ENCODE peak calls at places on chromosomes 11 and 22, in six cellular contexts. B is psoas muscle; V is CD4-positive, alpha-beta T cell; L is stomach; Z is astrocyte; J is adrenal gland. K is an unnamed sample.

GRCh38 chr11:33557201-33557600 is 143.4 kb downstream of the C11orf91 start:
- DNase-seq in B (no peak), V (no peak), L (no peak), Z (peak; percentile 95), J (no peak), K (no peak)

GRCh38 chr11:779120-779954 is 2.0 kb upstream of the GATD1 start:
- DNase-seq in B (no peak), V (no peak), L (no peak), Z (no peak), J (no peak), K (no peak)

GRCh38 chr11:64867748-64868462 is 10.5 kb downstream of the EHD1 start:
- DNase-seq in B (no peak), V (no peak), L (no peak), Z (no peak), J (no peak), K (no peak)

GRCh38 chr11:88535266-88535665 is 197.7 kb upstream of the CTSC start:
- DNase-seq in B (no peak), V (no peak), L (no peak), Z (peak; percentile 65), J (no peak), K (no peak)

GRCh38 chr11:25319068-25319467 is 822.2 kb downstream of the LUZP2 start:
- DNase-seq in B (no peak), V (no peak), L (no peak), Z (no peak), J (no peak), K (no peak)

GRCh38 chr11:64778223-64778472 is 194 bp downstream of the SF1 start:
- DNase-seq in B (no peak), V (no peak), L (no peak), Z (no peak), J (no peak), K (no peak)

GRCh38 chr11:122434786-122435185 is 220.7 kb upstream of the UBASH3B start:
- DNase-seq in B (no peak), V (no peak), L (no peak), Z (no peak), J (no peak), K (no peak)

GRCh38 chr22:46815896-46816721 is 53.7 kb downstream of the TBC1D22A start:
- DNase-seq in B (no peak), V (no peak), L (no peak), Z (peak; percentile 57), J (no peak), K (no peak)

GRCh38 chr11:118820412-118821357 is 29.7 kb upstream of the DDX6 start:
- DNase-seq in B (peak; percentile 81), V (no peak), L (peak; percentile 81), Z (peak; percentile 58), J (peak; percentile 95), K (no peak)

GRCh38 chr22:28718044-28718443 is 23.6 kb downstream of the CHEK2 start:
- DNase-seq in B (no peak), V (no peak), L (no peak), Z (no peak), J (no peak), K (no peak)
- H3K27me3 ChIP-seq in B (no peaks in the 10 kb centered on the region), V (no peaks in the 10 kb centered on the region), L (no peaks in the 10 kb centered on the region), Z (no peaks in the 10 kb centered on the region), J (no peaks in the 10 kb centered on the region), K (no peaks in the 10 kb centered on the region)

GRCh38 chr11:11709447-11710239 is 87.8 kb upstream of the GALNT18 start:
- DNase-seq in B (no peak), V (no peak), L (no peak), Z (no peak), J (no peak), K (no peak)

GRCh38 chr11:11703885-11704284 is 82.1 kb upstream of the GALNT18 start:
- DNase-seq in B (no peak), V (no peak), L (no peak), Z (no peak), J (no peak), K (no peak)

GRCh38 chr11:11701070-11701469 is 79.3 kb upstream of the GALNT18 start:
- DNase-seq in B (no peak), V (no peak), L (no peak), Z (peak; percentile 5), J (no peak), K (peak; percentile 1)

GRCh38 chr11:11708256-11708655 is 86.5 kb upstream of the GALNT18 start:
- DNase-seq in B (no peak), V (no peak), L (no peak), Z (no peak), J (no peak), K (no peak)

GRCh38 chr11:11706022-11706421 is 84.2 kb upstream of the GALNT18 start:
- DNase-seq in B (no peak), V (no peak), L (no peak), Z (no peak), J (no peak), K (no peak)
- TF ChIP-seq CTCF in B (no peak), V (no peak), L (no peak), Z (no peak), J (no peak), K (no peak)

GRCh38 chr11:78377625-78378418 is 39.8 kb downstream of the GAB2 start:
- DNase-seq in B (no peak), V (no peak), L (no peak), Z (no peak), J (no peak), K (no peak)

GRCh38 chr11:78379039-78379670 is 38.5 kb downstream of the GAB2 start:
- DNase-seq in B (no peak), V (no peak), L (no peak), Z (no peak), J (no peak), K (no peak)

GRCh38 chr11:78373689-78374088 is 43.9 kb downstream of the GAB2 start:
- DNase-seq in B (no peak), V (no peak), L (no peak), Z (no peak), J (no peak), K (no peak)

GRCh38 chr11:78374917-78375316 is 42.7 kb downstream of the GAB2 start:
- DNase-seq in B (no peak), V (no peak), L (no peak), Z (no peak), J (no peak), K (no peak)

DNA sequence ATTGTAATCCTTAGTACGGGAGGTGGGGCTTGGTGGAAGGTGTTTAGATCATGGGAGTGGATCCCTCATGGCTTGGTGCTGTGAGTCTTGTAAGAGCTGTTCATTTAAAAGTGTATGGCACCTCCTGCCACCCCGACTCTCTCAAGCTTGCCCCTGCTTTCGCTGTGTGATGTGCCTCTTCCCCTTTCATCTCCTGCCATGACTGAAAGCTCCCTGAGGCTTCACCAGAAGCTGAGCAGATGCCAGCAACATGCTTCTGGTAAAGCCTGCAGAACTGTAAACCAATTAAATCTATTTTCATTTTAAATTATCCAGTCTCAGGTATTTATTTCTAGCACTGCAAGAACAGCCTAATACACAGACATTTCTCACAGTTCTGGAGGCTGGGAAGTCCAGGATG is 40.8 kb downstream of the GAB2 start:
- DNase-seq in B (no peak), V (no peak), L (no peak), Z (no peak), J (no peak), K (no peak)
- H3K27me3 ChIP-seq in B (no peaks in the 10 kb centered on the region), V (no peaks in the 10 kb centered on the region), L (no peaks in the 10 kb centered on the region), Z (no peaks in the 10 kb centered on the region), J (no peaks in the 10 kb centered on the region), K (no peaks in the 10 kb centered on the region)

GRCh38 chr22:40480996-40481395 is 110.6 kb downstream of the SGSM3 start:
- DNase-seq in B (no peak), V (no peak), L (no peak), Z (no peak), J (no peak), K (no peak)
- TF ChIP-seq CTCF in B (no peak), V (no peak), L (no peak), Z (no peak), J (no peak), K (no peak)

GRCh38 chr22:22840778-22841177 is 46.8 kb upstream of the IGLL5 start:
- DNase-seq in B (no peak), V (no peak), L (no peak), Z (no peak), J (no peak), K (no peak)
- H3K27me3 ChIP-seq in B (peaks cover 1% of the 10 kb centered on the region), V (no peaks in the 10 kb centered on the region), L (peaks cover 12% of the 10 kb centered on the region), Z (peaks cover 3% of the 10 kb centered on the region), J (no peaks in the 10 kb centered on the region), K (no peaks in the 10 kb centered on the region)

GRCh38 chr11:66743271-66743968 is 14.4 kb upstream of the SPTBN2 start:
- DNase-seq in B (no peak), V (no peak), L (peak; percentile 73), Z (no peak), J (peak; percentile 88), K (no peak)

GRCh38 chr11:66744485-66745355 is 15.7 kb upstream of the SPTBN2 start:
- DNase-seq in B (peak; percentile 85), V (peak; percentile 86), L (peak; percentile 88), Z (peak; percentile 22), J (peak; percentile 79), K (no peak)

GRCh38 chr11:66745356-66746235 is 16.6 kb upstream of the SPTBN2 start:
- DNase-seq in B (no peak), V (peak; percentile 23), L (peak; percentile 49), Z (no peak), J (peak; percentile 32), K (no peak)

GRCh38 chr11:66734215-66734614 is 5.2 kb upstream of the SPTBN2 start:
- DNase-seq in B (no peak), V (no peak), L (no peak), Z (no peak), J (no peak), K (no peak)

GRCh38 chr11:66739983-66740382 is 11.0 kb upstream of the SPTBN2 start:
- DNase-seq in B (no peak), V (no peak), L (no peak), Z (peak; percentile 35), J (no peak), K (no peak)
- TF ChIP-seq CTCF in B (no peak), V (no peak), L (no peak), Z (no peak), J (no peak), K (no peak)

GRCh38 chr11:120024586-120024985 is 113.3 kb downstream of the TRIM29 start:
- DNase-seq in B (no peak), V (no peak), L (no peak), Z (no peak), J (no peak), K (no peak)
- H3K27me3 ChIP-seq in B (no peaks in the 10 kb centered on the region), V (no peaks in the 10 kb centered on the region), L (peaks cover 52% of the 10 kb centered on the region), Z (peaks cover 6% of the 10 kb centered on the region), J (no peaks in the 10 kb centered on the region), K (peaks cover 6% of the 10 kb centered on the region)

K was measured in AG04450.